ENCODE peak calls at places on chromosomes 6 and 20, in ten cellular contexts. One of them, this sample, is unnamed.

GRCh38 chr20:42963796-42964195 is 225.9 kb downstream of the PTPRT start:
- DNase-seq in transverse colon: no peak
- DNase-seq in CD4-positive, alpha-beta T cell: no peak
- DNase-seq in WTC11: no peak
- DNase-seq in CD8-positive, alpha-beta T cell: no peak
- DNase-seq in mesothelial cell of epicardium: no peak
- DNase-seq in osteocyte: no peak
- DNase-seq in K562: no peak
- DNase-seq in GM13976: no peak
- DNase-seq in tibial nerve: no peak
- DNase-seq in this sample: no peak

GRCh38 chr6:156109713-156110112 is 654.1 kb upstream of the NOX3 start:
- DNase-seq in mesothelial cell of epicardium: no peak
- DNase-seq in tibial nerve: no peak
- DNase-seq in WTC11: no peak
- DNase-seq in transverse colon: no peak
- DNase-seq in GM13976: no peak
- DNase-seq in osteocyte: no peak
- DNase-seq in K562: no peak
- DNase-seq in CD8-positive, alpha-beta T cell: no peak
- DNase-seq in CD4-positive, alpha-beta T cell: no peak
- DNase-seq in this sample: no peak

GRCh38 chr6:84581494-84582259 is 182.7 kb downstream of the TBX18 start:
- DNase-seq in WTC11: no peak
- DNase-seq in transverse colon: no peak
- DNase-seq in osteocyte: no peak
- DNase-seq in CD8-positive, alpha-beta T cell: no peak
- DNase-seq in K562: no peak
- DNase-seq in CD4-positive, alpha-beta T cell: no peak
- DNase-seq in tibial nerve: no peak
- DNase-seq in mesothelial cell of epicardium: no peak
- DNase-seq in GM13976: no peak
- DNase-seq in this sample: no peak

GRCh38 chr6:135438907-135439535 is 58.5 kb downstream of the AHI1 start:
- DNase-seq in mesothelial cell of epicardium: no peak
- DNase-seq in tibial nerve: no peak
- DNase-seq in WTC11: no peak
- DNase-seq in GM13976: peak; percentile 27
- DNase-seq in transverse colon: no peak
- DNase-seq in CD4-positive, alpha-beta T cell: no peak
- DNase-seq in osteocyte: no peak
- DNase-seq in CD8-positive, alpha-beta T cell: no peak
- DNase-seq in K562: peak; percentile 33
- DNase-seq in this sample: no peak

GRCh38 chr6:170135821-170136471 is 154.9 kb downstream of the DLL1 start:
- DNase-seq in transverse colon: no peak
- DNase-seq in K562: no peak
- DNase-seq in mesothelial cell of epicardium: no peak
- DNase-seq in GM13976: no peak
- DNase-seq in CD8-positive, alpha-beta T cell: no peak
- DNase-seq in tibial nerve: no peak
- DNase-seq in CD4-positive, alpha-beta T cell: no peak
- DNase-seq in WTC11: no peak
- DNase-seq in osteocyte: peak; percentile 84
- DNase-seq in this sample: no peak

GRCh38 chr6:3136361-3136760 is 17.9 kb downstream of the BPHL start:
- DNase-seq in K562: no peak
- DNase-seq in transverse colon: no peak
- DNase-seq in tibial nerve: no peak
- DNase-seq in GM13976: no peak
- DNase-seq in osteocyte: no peak
- DNase-seq in WTC11: no peak
- DNase-seq in mesothelial cell of epicardium: no peak
- DNase-seq in CD8-positive, alpha-beta T cell: no peak
- DNase-seq in CD4-positive, alpha-beta T cell: no peak
- DNase-seq in this sample: no peak

GRCh38 chr6:18405477-18406293 is 18.5 kb downstream of the RNF144B start:
- DNase-seq in WTC11: no peak
- DNase-seq in transverse colon: no peak
- DNase-seq in tibial nerve: no peak
- DNase-seq in osteocyte: no peak
- DNase-seq in K562: no peak
- DNase-seq in CD8-positive, alpha-beta T cell: no peak
- DNase-seq in mesothelial cell of epicardium: no peak
- DNase-seq in GM13976: no peak
- DNase-seq in CD4-positive, alpha-beta T cell: no peak
- DNase-seq in this sample: no peak

GRCh38 chr6:137820952-137821351 is 46.1 kb upstream of the TNFAIP3 start:
- DNase-seq in CD4-positive, alpha-beta T cell: no peak
- DNase-seq in mesothelial cell of epicardium: no peak
- DNase-seq in osteocyte: no peak
- DNase-seq in tibial nerve: no peak
- DNase-seq in GM13976: no peak
- DNase-seq in WTC11: no peak
- DNase-seq in CD8-positive, alpha-beta T cell: no peak
- DNase-seq in transverse colon: no peak
- DNase-seq in K562: no peak
- DNase-seq in this sample: no peak

GRCh38 chr6:146027586-146028249 is 1.1 kb upstream of the GRM1 start:
- DNase-seq in K562: no peak
- DNase-seq in transverse colon: peak; percentile 6
- DNase-seq in mesothelial cell of epicardium: no peak
- DNase-seq in osteocyte: no peak
- DNase-seq in WTC11: peak; percentile 41
- DNase-seq in GM13976: peak; percentile 10
- DNase-seq in tibial nerve: no peak
- DNase-seq in CD4-positive, alpha-beta T cell: no peak
- DNase-seq in CD8-positive, alpha-beta T cell: no peak
- DNase-seq in this sample: peak; percentile 5

GRCh38 chr20:4656491-4656890 is 65.2 kb upstream of the PRND start:
- DNase-seq in GM13976: no peak
- DNase-seq in CD8-positive, alpha-beta T cell: no peak
- DNase-seq in tibial nerve: no peak
- DNase-seq in K562: no peak
- DNase-seq in CD4-positive, alpha-beta T cell: no peak
- DNase-seq in transverse colon: no peak
- DNase-seq in osteocyte: no peak
- DNase-seq in WTC11: no peak
- DNase-seq in mesothelial cell of epicardium: no peak
- DNase-seq in this sample: no peak
- TF ChIP-seq CTCF in GM13976: no peak
- TF ChIP-seq CTCF in CD8-positive, alpha-beta T cell: no peak
- TF ChIP-seq CTCF in tibial nerve: no peak
- TF ChIP-seq CTCF in K562: no peak
- TF ChIP-seq CTCF in CD4-positive, alpha-beta T cell: no peak
- TF ChIP-seq CTCF in transverse colon: no peak
- TF ChIP-seq CTCF in osteocyte: no peak
- TF ChIP-seq CTCF in WTC11: no peak
- TF ChIP-seq CTCF in mesothelial cell of epicardium: no peak
- TF ChIP-seq CTCF in this sample: no peak

GRCh38 chr6:25181923-25182322 is 97.3 kb upstream of the CARMIL1 start:
- DNase-seq in WTC11: no peak
- DNase-seq in GM13976: no peak
- DNase-seq in CD4-positive, alpha-beta T cell: no peak
- DNase-seq in mesothelial cell of epicardium: no peak
- DNase-seq in osteocyte: no peak
- DNase-seq in CD8-positive, alpha-beta T cell: no peak
- DNase-seq in transverse colon: no peak
- DNase-seq in K562: no peak
- DNase-seq in tibial nerve: no peak
- DNase-seq in this sample: no peak
- TF ChIP-seq CTCF in WTC11: no peak
- TF ChIP-seq CTCF in GM13976: no peak
- TF ChIP-seq CTCF in CD4-positive, alpha-beta T cell: no peak
- TF ChIP-seq CTCF in mesothelial cell of epicardium: no peak
- TF ChIP-seq CTCF in osteocyte: no peak
- TF ChIP-seq CTCF in CD8-positive, alpha-beta T cell: no peak
- TF ChIP-seq CTCF in transverse colon: no peak
- TF ChIP-seq CTCF in K562: no peak
- TF ChIP-seq CTCF in tibial nerve: no peak
- TF ChIP-seq CTCF in this sample: no peak

GRCh38 chr6:151370509-151371078 is 20.8 kb downstream of the ZBTB2 start:
- DNase-seq in CD8-positive, alpha-beta T cell: no peak
- DNase-seq in K562: no peak
- DNase-seq in mesothelial cell of epicardium: no peak
- DNase-seq in GM13976: no peak
- DNase-seq in osteocyte: peak; percentile 48
- DNase-seq in CD4-positive, alpha-beta T cell: no peak
- DNase-seq in WTC11: no peak
- DNase-seq in transverse colon: no peak
- DNase-seq in tibial nerve: no peak
- DNase-seq in this sample: no peak
- TF ChIP-seq CTCF in CD8-positive, alpha-beta T cell: no peak
- TF ChIP-seq CTCF in K562: peak; percentile 10
- TF ChIP-seq CTCF in mesothelial cell of epicardium: no peak
- TF ChIP-seq CTCF in GM13976: no peak
- TF ChIP-seq CTCF in osteocyte: peak; percentile 56
- TF ChIP-seq CTCF in CD4-positive, alpha-beta T cell: no peak
- TF ChIP-seq CTCF in WTC11: no peak
- TF ChIP-seq CTCF in transverse colon: no peak
- TF ChIP-seq CTCF in tibial nerve: peak; percentile 13
- TF ChIP-seq CTCF in this sample: no peak

GRCh38 chr20:62141397-62142251 is 1.6 kb downstream of the PSMA7 start:
- DNase-seq in transverse colon: no peak
- DNase-seq in mesothelial cell of epicardium: no peak
- DNase-seq in osteocyte: no peak
- DNase-seq in tibial nerve: no peak
- DNase-seq in K562: no peak
- DNase-seq in GM13976: no peak
- DNase-seq in CD4-positive, alpha-beta T cell: peak; percentile 10
- DNase-seq in WTC11: no peak
- DNase-seq in CD8-positive, alpha-beta T cell: no peak
- DNase-seq in this sample: no peak
- TF ChIP-seq CTCF in transverse colon: no peak
- TF ChIP-seq CTCF in mesothelial cell of epicardium: no peak
- TF ChIP-seq CTCF in osteocyte: peak; percentile 51
- TF ChIP-seq CTCF in tibial nerve: no peak
- TF ChIP-seq CTCF in K562: peak; percentile 55
- TF ChIP-seq CTCF in GM13976: peak; percentile 36
- TF ChIP-seq CTCF in CD4-positive, alpha-beta T cell: peak; percentile 27
- TF ChIP-seq CTCF in WTC11: no peak
- TF ChIP-seq CTCF in CD8-positive, alpha-beta T cell: no peak
- TF ChIP-seq CTCF in this sample: no peak

GRCh38 chr20:38126146-38126912 is 38.7 kb downstream of the TGM2 start:
- DNase-seq in mesothelial cell of epicardium: no peak
- DNase-seq in CD4-positive, alpha-beta T cell: no peak
- DNase-seq in tibial nerve: no peak
- DNase-seq in K562: no peak
- DNase-seq in WTC11: no peak
- DNase-seq in osteocyte: no peak
- DNase-seq in CD8-positive, alpha-beta T cell: no peak
- DNase-seq in GM13976: no peak
- DNase-seq in transverse colon: no peak
- DNase-seq in this sample: no peak

GRCh38 chr20:38127920-38128528 is 37.0 kb downstream of the TGM2 start:
- DNase-seq in CD4-positive, alpha-beta T cell: no peak
- DNase-seq in K562: no peak
- DNase-seq in osteocyte: no peak
- DNase-seq in tibial nerve: no peak
- DNase-seq in transverse colon: no peak
- DNase-seq in mesothelial cell of epicardium: no peak
- DNase-seq in WTC11: no peak
- DNase-seq in CD8-positive, alpha-beta T cell: no peak
- DNase-seq in GM13976: no peak
- DNase-seq in this sample: no peak

GRCh38 chr20:38125157-38126056 is 39.7 kb downstream of the TGM2 start:
- DNase-seq in tibial nerve: peak; percentile 72
- DNase-seq in WTC11: no peak
- DNase-seq in transverse colon: peak; percentile 65
- DNase-seq in CD4-positive, alpha-beta T cell: no peak
- DNase-seq in CD8-positive, alpha-beta T cell: no peak
- DNase-seq in K562: no peak
- DNase-seq in GM13976: no peak
- DNase-seq in mesothelial cell of epicardium: peak; percentile 35
- DNase-seq in osteocyte: peak; percentile 90
- DNase-seq in this sample: no peak

GRCh38 chr20:38128691-38129090 is 36.4 kb downstream of the TGM2 start:
- DNase-seq in GM13976: no peak
- DNase-seq in osteocyte: no peak
- DNase-seq in CD4-positive, alpha-beta T cell: no peak
- DNase-seq in mesothelial cell of epicardium: no peak
- DNase-seq in tibial nerve: no peak
- DNase-seq in WTC11: no peak
- DNase-seq in transverse colon: no peak
- DNase-seq in CD8-positive, alpha-beta T cell: no peak
- DNase-seq in K562: no peak
- DNase-seq in this sample: no peak

GRCh38 chr20:38127011-38127621 is 38.0 kb downstream of the TGM2 start:
- DNase-seq in CD8-positive, alpha-beta T cell: no peak
- DNase-seq in CD4-positive, alpha-beta T cell: no peak
- DNase-seq in tibial nerve: peak; percentile 26
- DNase-seq in WTC11: no peak
- DNase-seq in transverse colon: no peak
- DNase-seq in mesothelial cell of epicardium: no peak
- DNase-seq in K562: peak; percentile 78
- DNase-seq in GM13976: no peak
- DNase-seq in osteocyte: no peak
- DNase-seq in this sample: no peak
- TF ChIP-seq CTCF in CD8-positive, alpha-beta T cell: no peak
- TF ChIP-seq CTCF in CD4-positive, alpha-beta T cell: no peak
- TF ChIP-seq CTCF in tibial nerve: no peak
- TF ChIP-seq CTCF in WTC11: no peak
- TF ChIP-seq CTCF in transverse colon: no peak
- TF ChIP-seq CTCF in mesothelial cell of epicardium: no peak
- TF ChIP-seq CTCF in K562: no peak
- TF ChIP-seq CTCF in GM13976: no peak
- TF ChIP-seq CTCF in osteocyte: no peak
- TF ChIP-seq CTCF in this sample: no peak

DNA sequence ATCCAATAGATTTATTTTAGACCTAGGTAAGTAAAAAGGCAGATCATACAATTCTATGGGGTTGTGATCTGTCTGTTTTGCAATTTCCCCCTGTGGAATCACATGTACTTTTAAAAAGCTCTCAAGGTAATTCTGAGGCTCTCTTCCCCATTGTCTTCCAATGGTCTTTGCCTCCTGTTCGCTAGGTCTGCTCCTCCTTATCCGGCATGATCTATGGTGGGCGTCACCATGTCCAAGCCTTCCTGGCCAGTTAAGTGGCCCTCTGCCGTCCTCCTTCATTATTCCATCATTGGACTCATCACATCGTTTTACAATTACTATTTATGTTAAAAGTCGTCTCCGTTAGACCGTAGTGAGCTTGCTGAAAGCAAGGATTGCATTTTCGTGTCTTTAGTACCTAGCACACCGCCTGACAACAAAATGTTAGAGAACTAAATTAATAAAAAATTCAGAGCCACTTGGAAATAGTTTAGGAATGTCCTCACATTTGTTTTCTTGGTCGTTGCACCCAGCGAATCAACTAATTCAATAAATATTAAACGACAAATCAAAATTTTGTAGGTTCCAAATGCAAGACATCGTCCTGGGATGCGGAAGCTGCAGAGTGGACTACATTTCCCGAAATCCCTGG is 2.2 kb upstream of the STXBP5 start:
- DNase-seq in CD8-positive, alpha-beta T cell: no peak
- DNase-seq in mesothelial cell of epicardium: no peak
- DNase-seq in tibial nerve: peak; percentile 14
- DNase-seq in osteocyte: no peak
- DNase-seq in GM13976: peak; percentile 30
- DNase-seq in WTC11: peak; percentile 21
- DNase-seq in CD4-positive, alpha-beta T cell: no peak
- DNase-seq in K562: peak; percentile 78
- DNase-seq in transverse colon: peak; percentile 21
- DNase-seq in this sample: peak; percentile 23
- TF ChIP-seq CTCF in CD8-positive, alpha-beta T cell: no peak
- TF ChIP-seq CTCF in mesothelial cell of epicardium: no peak
- TF ChIP-seq CTCF in tibial nerve: no peak
- TF ChIP-seq CTCF in osteocyte: peak; percentile 17
- TF ChIP-seq CTCF in GM13976: no peak
- TF ChIP-seq CTCF in WTC11: no peak
- TF ChIP-seq CTCF in CD4-positive, alpha-beta T cell: no peak
- TF ChIP-seq CTCF in K562: peak; percentile 21
- TF ChIP-seq CTCF in transverse colon: no peak
- TF ChIP-seq CTCF in this sample: no peak